ENCODE peak calls at places on chromosomes 16 and 17, in four cellular contexts. One of them, this sample, is unnamed.

GRCh38 chr17:39614545-39615157 is 6.9 kb upstream of the NEUROD2 start:
- DNase-seq in A549: no peak
- DNase-seq in GM12878: no peak
- DNase-seq in K562: no peak
- DNase-seq in this sample: no peak

GRCh38 chr17:60577147-60577925 is 22.7 kb upstream of the PPM1D start:
- DNase-seq in A549: no peak
- DNase-seq in GM12878: peak
- DNase-seq in K562: peak
- DNase-seq in this sample: peak

GRCh38 chr17:9488556-9488955 is 87.1 kb downstream of the STX8 start:
- DNase-seq in A549: no peak
- DNase-seq in GM12878: no peak
- DNase-seq in K562: no peak
- DNase-seq in this sample: no peak

GRCh38 chr16:9186061-9186460 is 94.6 kb downstream of the HAPSTR1 start:
- DNase-seq in K562: no peak
- DNase-seq in A549: no peak
- DNase-seq in GM12878: no peak
- DNase-seq in this sample: no peak

GRCh38 chr17:43588121-43588520 is 42.0 kb upstream of the ETV4 start:
- DNase-seq in A549: no peak
- DNase-seq in GM12878: no peak
- DNase-seq in K562: no peak
- DNase-seq in this sample: no peak

GRCh38 chr16:66845791-66846221 is 1.6 kb downstream of the CA7 start:
- DNase-seq in K562: no peak
- DNase-seq in A549: no peak
- DNase-seq in GM12878: no peak
- DNase-seq in this sample: no peak

GRCh38 chr16:66299349-66299748 is 67.1 kb upstream of the CDH5 start:
- DNase-seq in A549: no peak
- DNase-seq in K562: no peak
- DNase-seq in GM12878: no peak
- DNase-seq in this sample: no peak

GRCh38 chr17:77186141-77186604 is 45.4 kb downstream of the SEC14L1 start:
- DNase-seq in GM12878: no peak
- DNase-seq in A549: no peak
- DNase-seq in K562: no peak
- DNase-seq in this sample: no peak

GRCh38 chr16:68401871-68402747 is 46.2 kb downstream of the SMPD3 start:
- DNase-seq in K562: no peak
- DNase-seq in A549: no peak
- DNase-seq in GM12878: no peak
- DNase-seq in this sample: no peak

GRCh38 chr17:47660064-47660492 is 10.4 kb downstream of the KPNB1 start:
- DNase-seq in A549: no peak
- DNase-seq in GM12878: peak
- DNase-seq in K562: no peak
- DNase-seq in this sample: no peak

GRCh38 chr17:17468217-17469010 is 8.4 kb upstream of the MED9 start:
- DNase-seq in A549: no peak
- DNase-seq in GM12878: no peak
- DNase-seq in K562: no peak
- DNase-seq in this sample: no peak

GRCh38 chr16:22373662-22374310 is 633 bp downstream of the CDR2 start:
- DNase-seq in K562: no peak
- DNase-seq in A549: no peak
- DNase-seq in GM12878: no peak
- DNase-seq in this sample: no peak

GRCh38 chr16:12532871-12533610 is 270.6 kb downstream of the CPPED1 start:
- DNase-seq in A549: no peak
- DNase-seq in K562: no peak
- DNase-seq in GM12878: no peak
- DNase-seq in this sample: no peak

GRCh38 chr17:78032166-78032565 is 73.7 kb downstream of the TNRC6C start:
- DNase-seq in GM12878: no peak
- DNase-seq in A549: no peak
- DNase-seq in K562: peak
- DNase-seq in this sample: no peak

GRCh38 chr17:351436-351713 is 1.2 kb downstream of the RPH3AL start:
- DNase-seq in GM12878: no peak
- DNase-seq in K562: no peak
- DNase-seq in A549: peak
- DNase-seq in this sample: no peak

GRCh38 chr16:86026136-86026905 is 127.4 kb downstream of the IRF8 start:
- DNase-seq in GM12878: no peak
- DNase-seq in K562: no peak
- DNase-seq in A549: no peak
- DNase-seq in this sample: no peak

GRCh38 chr17:14123579-14124278 is 54.4 kb downstream of the COX10 start:
- DNase-seq in K562: no peak
- DNase-seq in A549: no peak
- DNase-seq in GM12878: peak
- DNase-seq in this sample: no peak

GRCh38 chr17:19410875-19411291 is at the start of gene RNF112:
- DNase-seq in A549: no peak
- DNase-seq in GM12878: no peak
- DNase-seq in K562: peak
- DNase-seq in this sample: no peak

GRCh38 chr17:71649986-71650385 is 470.8 kb upstream of the SOX9 start:
- DNase-seq in GM12878: no peak
- DNase-seq in A549: no peak
- DNase-seq in K562: no peak
- DNase-seq in this sample: no peak

GRCh38 chr17:81125573-81126081 is 39.7 kb upstream of the PVALEF start:
- DNase-seq in K562: no peak
- DNase-seq in GM12878: no peak
- DNase-seq in A549: no peak
- DNase-seq in this sample: no peak

GRCh38 chr17:77427471-77427991 is 286.8 kb downstream of the SEC14L1 start:
- DNase-seq in K562: peak
- DNase-seq in GM12878: no peak
- DNase-seq in A549: peak
- DNase-seq in this sample: no peak

GRCh38 chr17:56176101-56176500 is 22.8 kb downstream of the ANKFN1 start:
- DNase-seq in K562: no peak
- DNase-seq in GM12878: no peak
- DNase-seq in A549: no peak
- DNase-seq in this sample: no peak

GRCh38 chr16:78638371-78638770 is 538.9 kb downstream of the WWOX start:
- DNase-seq in GM12878: no peak
- DNase-seq in A549: no peak
- DNase-seq in K562: no peak
- DNase-seq in this sample: no peak

GRCh38 chr17:28734712-28735241 is 6.2 kb downstream of the NEK8 start:
- DNase-seq in K562: no peak
- DNase-seq in A549: no peak
- DNase-seq in GM12878: no peak
- DNase-seq in this sample: no peak

GRCh38 chr17:68343976-68344375 is 52.7 kb downstream of the ARSG start:
- DNase-seq in A549: peak
- DNase-seq in K562: no peak
- DNase-seq in GM12878: no peak
- DNase-seq in this sample: no peak

GRCh38 chr17:67479119-67479517 is 102.0 kb downstream of the PITPNC1 start:
- DNase-seq in K562: no peak
- DNase-seq in A549: no peak
- DNase-seq in GM12878: no peak
- DNase-seq in this sample: no peak

GRCh38 chr17:72600934-72601333 is 480.1 kb downstream of the SOX9 start:
- DNase-seq in K562: no peak
- DNase-seq in A549: peak
- DNase-seq in GM12878: no peak
- DNase-seq in this sample: no peak

GRCh38 chr16:88975511-88976061 is 1.4 kb downstream of the CBFA2T3 start:
- DNase-seq in A549: no peak
- DNase-seq in K562: peak
- DNase-seq in GM12878: no peak
- DNase-seq in this sample: no peak

DNA sequence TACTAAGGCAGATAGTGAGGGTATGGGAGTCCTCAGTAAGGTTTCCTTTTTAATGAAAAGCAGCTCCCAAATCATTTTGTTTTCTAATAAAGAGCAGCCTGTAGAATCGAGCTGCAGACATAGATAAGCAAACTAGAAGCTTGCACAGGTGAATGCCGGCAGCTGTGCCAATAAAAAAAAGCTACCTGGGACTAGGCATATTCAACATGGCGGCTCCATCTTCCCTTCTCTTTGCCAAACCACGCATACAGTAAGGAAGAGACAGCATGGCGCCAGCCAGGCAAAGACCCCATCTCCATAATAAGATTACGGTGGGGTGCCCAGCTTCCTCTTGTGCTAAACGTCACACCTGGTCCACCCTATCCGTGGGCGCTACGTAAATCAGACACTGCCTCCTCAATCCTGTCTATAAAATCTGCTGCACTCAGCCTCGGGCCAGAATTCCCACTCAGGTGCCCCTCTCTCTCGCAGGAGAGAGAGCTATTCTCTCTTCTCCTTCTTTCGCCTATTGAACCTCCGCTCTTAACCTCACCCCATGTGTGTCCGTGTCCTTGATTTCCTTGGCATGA is 92.7 kb upstream of the FA2H start:
- DNase-seq in K562: no peak
- DNase-seq in A549: no peak
- DNase-seq in GM12878: no peak
- DNase-seq in this sample: no peak
- TF ChIP-seq POLR2AphosphoS2 in K562: no peak
- TF ChIP-seq POLR2AphosphoS2 in A549: no peak
- TF ChIP-seq POLR2AphosphoS2 in GM12878: no peak
- TF ChIP-seq POLR2AphosphoS2 in this sample: no peak

DNA sequence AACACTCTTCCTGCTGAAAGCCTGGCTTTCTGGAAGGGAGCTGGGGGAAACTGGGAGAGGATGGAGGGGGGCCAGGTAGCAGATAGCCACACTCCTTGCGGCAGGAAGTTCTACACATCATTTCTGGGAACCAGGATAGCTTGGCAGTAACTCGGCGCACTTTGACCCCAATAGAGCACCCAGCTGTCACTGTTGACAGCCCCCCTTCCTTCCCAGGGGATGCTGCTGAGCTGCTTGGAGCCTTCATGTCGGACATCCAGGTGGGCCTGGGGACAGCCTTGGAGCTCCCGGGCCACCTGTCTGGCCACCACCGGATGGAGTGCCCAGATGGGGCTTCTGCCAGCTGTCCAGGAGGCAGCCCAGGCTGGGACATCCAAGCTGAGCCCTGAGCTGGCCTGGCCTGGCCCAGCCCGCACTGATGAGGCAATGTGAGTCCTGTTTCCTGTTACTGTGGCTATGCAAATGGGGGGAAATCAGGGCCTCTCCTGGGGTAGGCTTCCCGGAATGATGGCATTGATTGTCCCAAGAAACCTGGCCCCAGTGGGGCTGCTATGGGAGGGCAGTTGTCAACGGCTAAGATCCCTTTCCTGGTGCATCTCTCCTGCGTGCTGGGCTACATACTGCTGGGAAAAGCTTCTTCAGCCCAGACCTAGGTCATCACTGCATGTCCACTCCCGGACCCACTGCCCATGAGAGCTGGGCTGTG is 50.1 kb downstream of the SOCS1 start:
- DNase-seq in GM12878: no peak
- DNase-seq in K562: no peak
- DNase-seq in A549: no peak
- DNase-seq in this sample: peak
- TF ChIP-seq POLR2AphosphoS2 in GM12878: peak
- TF ChIP-seq POLR2AphosphoS2 in K562: no peak
- TF ChIP-seq POLR2AphosphoS2 in A549: no peak
- TF ChIP-seq POLR2AphosphoS2 in this sample: no peak

DNA sequence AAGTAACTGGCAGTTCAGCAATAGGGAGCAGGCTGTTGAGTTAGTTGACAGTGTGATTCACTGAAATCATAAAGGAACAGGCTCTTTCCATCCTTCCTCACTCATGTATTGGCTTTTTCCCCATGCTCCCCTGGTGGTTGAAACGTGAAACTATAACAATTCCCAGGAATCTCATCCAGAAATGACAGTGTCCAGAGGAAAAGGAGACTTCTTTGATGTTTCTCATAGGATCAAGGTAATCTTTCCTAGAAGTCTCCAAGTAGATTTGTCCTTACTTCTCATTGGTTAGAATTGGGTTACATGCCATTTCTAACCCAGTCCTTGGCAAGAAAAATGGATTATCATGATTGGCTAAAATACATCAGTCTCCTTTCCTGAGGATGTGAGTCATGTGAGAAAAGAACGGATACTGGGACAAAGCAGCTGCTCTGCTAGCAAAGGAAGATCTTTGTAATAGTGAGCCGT is 14.4 kb downstream of the TTC19 start:
- DNase-seq in A549: peak
- DNase-seq in GM12878: no peak
- DNase-seq in K562: no peak
- DNase-seq in this sample: peak
- TF ChIP-seq POLR2AphosphoS2 in A549: peak
- TF ChIP-seq POLR2AphosphoS2 in GM12878: no peak
- TF ChIP-seq POLR2AphosphoS2 in K562: no peak
- TF ChIP-seq POLR2AphosphoS2 in this sample: no peak

DNA sequence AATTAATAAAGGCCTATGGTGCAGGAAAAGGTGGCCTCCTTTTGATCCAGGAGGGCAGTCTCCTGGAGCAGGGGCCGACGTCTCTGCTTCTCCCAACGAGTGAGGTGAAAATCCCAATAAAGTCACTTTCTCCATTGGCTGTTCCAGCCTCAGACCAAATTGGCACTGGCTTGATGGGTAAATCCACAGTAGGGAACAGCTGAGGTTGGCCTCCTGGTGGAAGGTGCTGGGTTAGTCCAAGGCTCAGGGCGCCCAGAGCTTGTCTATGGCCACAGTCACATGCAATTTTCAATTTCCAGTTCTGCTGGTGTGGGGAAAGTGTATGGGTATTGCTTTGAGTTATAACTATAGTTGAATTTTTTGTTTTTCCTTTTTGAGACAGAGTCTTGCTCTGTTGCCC is 79.0 kb downstream of the NETO2 start:
- DNase-seq in A549: no peak
- DNase-seq in K562: no peak
- DNase-seq in GM12878: no peak
- DNase-seq in this sample: no peak
- TF ChIP-seq POLR2AphosphoS2 in A549: no peak
- TF ChIP-seq POLR2AphosphoS2 in K562: no peak
- TF ChIP-seq POLR2AphosphoS2 in GM12878: no peak
- TF ChIP-seq POLR2AphosphoS2 in this sample: no peak